ENCODE peak calls at places on chromosomes 2 and 18, in five cellular contexts. A is mesenteric fat pad, M is T-cell, I is AG08395, E is iPS-NIHi11. R is an unnamed sample.

GRCh38 chr2:108587621-108588020 is 53.4 kb downstream of the LIMS1 start:
- DNase-seq in I (peak; percentile 71), A (no peak), E (no peak), M (no peak), R (peak; percentile 73)

GRCh38 chr2:218861645-218862318 is 2.2 kb downstream of the WNT6 start:
- DNase-seq in I (no peak), M (no peak), A (no peak), E (no peak), R (peak; percentile 57)

GRCh38 chr18:41073372-41073954 is 881.6 kb upstream of the PIK3C3 start:
- DNase-seq in E (no peak), A (no peak), M (no peak), I (peak; percentile 66), R (no peak)

GRCh38 chr2:158729873-158730620 is 65.1 kb upstream of the DAPL1 start:
- DNase-seq in I (no peak), E (no peak), A (no peak), M (no peak), R (no peak)

GRCh38 chr2:32697156-32697555 is 69.3 kb downstream of the TTC27 start:
- DNase-seq in I (peak; percentile 62), E (no peak), A (no peak), M (no peak), R (peak; percentile 90)

GRCh38 chr2:3434654-3435053 is 55.2 kb downstream of the TRAPPC12 start:
- DNase-seq in E (no peak), A (no peak), I (no peak), M (no peak), R (no peak)

GRCh38 chr2:111671426-111672150 is 212.4 kb downstream of the ANAPC1 start:
- DNase-seq in M (no peak), E (no peak), A (peak; percentile 75), I (peak; percentile 52), R (no peak)

GRCh38 chr2:118554616-118555015 is 292.8 kb downstream of the EN1 start:
- DNase-seq in M (no peak), I (peak; percentile 22), A (no peak), E (no peak), R (no peak)

GRCh38 chr2:16394986-16395550 is 270.6 kb downstream of the CYRIA start:
- DNase-seq in A (no peak), I (no peak), E (no peak), M (no peak), R (no peak)

GRCh38 chr2:188042412-188042811 is 249.3 kb upstream of the GULP1 start:
- DNase-seq in A (no peak), I (peak; percentile 41), M (no peak), E (no peak), R (peak; percentile 66)

GRCh38 chr2:206526416-206526815 is 83.1 kb downstream of the ADAM23 start:
- DNase-seq in I (no peak), M (no peak), A (no peak), E (no peak), R (no peak)

GRCh38 chr2:28981016-28981441 is at the start of gene TOGARAM2:
- DNase-seq in E (no peak), M (no peak), A (no peak), I (peak; percentile 46), R (peak; percentile 89)

GRCh38 chr2:98601532-98602132 is 6.7 kb downstream of the COA5 start:
- DNase-seq in E (peak; percentile 69), A (no peak), I (peak; percentile 49), M (no peak), R (peak; percentile 57)

GRCh38 chr2:238155051-238155760 is 3.6 kb upstream of the ERFE start:
- DNase-seq in A (no peak), I (no peak), E (peak; percentile 49), M (no peak), R (peak; percentile 99)

GRCh38 chr2:179946810-179947485 is 60.1 kb downstream of the CWC22 start:
- DNase-seq in M (no peak), A (no peak), E (no peak), I (no peak), R (peak; percentile 6)

GRCh38 chr2:75055820-75056675 is 97.6 kb downstream of the POLE4 start:
- DNase-seq in A (no peak), M (no peak), I (peak; percentile 63), E (peak; percentile 72), R (peak; percentile 54)

GRCh38 chr18:38867680-38868079 is 1302.1 kb upstream of the CELF4 start:
- DNase-seq in I (no peak), A (no peak), E (no peak), M (no peak), R (no peak)

GRCh38 chr2:144325086-144325485 is 194.8 kb downstream of the ZEB2 start:
- DNase-seq in M (peak; percentile 45), I (no peak), E (no peak), A (no peak), R (no peak)

GRCh38 chr18:11310476-11311086 is 161.2 kb upstream of the PIEZO2 start:
- DNase-seq in M (no peak), A (no peak), E (peak; percentile 53), I (peak; percentile 52), R (no peak)

GRCh38 chr18:48454146-48454796 is 45.1 kb upstream of the ZBTB7C start:
- DNase-seq in I (no peak), A (no peak), M (no peak), E (no peak), R (no peak)

GRCh38 chr18:5297582-5297981 is 2.1 kb upstream of the ZBTB14 start:
- DNase-seq in E (no peak), M (no peak), I (no peak), A (no peak), R (no peak)

GRCh38 chr2:119697290-119698013 is 18.5 kb downstream of the TMEM177 start:
- DNase-seq in A (no peak), E (no peak), M (no peak), I (no peak), R (no peak)

GRCh38 chr2:134107402-134107801 is 146.5 kb upstream of the MGAT5 start:
- DNase-seq in M (no peak), I (no peak), E (peak; percentile 40), A (no peak), R (no peak)

GRCh38 chr2:54593249-54593648 is 130.2 kb upstream of the EML6 start:
- DNase-seq in M (no peak), E (no peak), A (no peak), I (no peak), R (no peak)

GRCh38 chr2:176370423-176370822 is 101.2 kb downstream of the MTX2 start:
- DNase-seq in I (no peak), E (no peak), M (no peak), A (no peak), R (no peak)

GRCh38 chr18:76937597-76937996 is 115.2 kb downstream of the ZNF236 start:
- DNase-seq in A (no peak), E (no peak), I (peak; percentile 12), M (no peak), R (peak; percentile 82)

GRCh38 chr18:3692113-3692621 is 242.2 kb downstream of the TGIF1 start:
- DNase-seq in A (no peak), E (no peak), M (no peak), I (no peak), R (no peak)

GRCh38 chr18:75395137-75395536 is 32.4 kb downstream of the SMIM21 start:
- DNase-seq in M (no peak), E (peak; percentile 71), I (no peak), A (no peak), R (no peak)

GRCh38 chr2:117179405-117179804 is 635.1 kb upstream of the DDX18 start:
- DNase-seq in I (no peak), M (no peak), E (no peak), A (no peak), R (no peak)

GRCh38 chr18:26480897-26481795 is 67.2 kb downstream of the KCTD1 start:
- DNase-seq in M (no peak), E (no peak), I (peak; percentile 85), A (no peak), R (peak; percentile 92)

GRCh38 chr2:23283653-23284052 is 101.3 kb upstream of the KLHL29 start:
- DNase-seq in M (no peak), A (no peak), E (no peak), I (no peak), R (no peak)

GRCh38 chr2:241412144-241412543 is 56.1 kb downstream of the FARP2 start:
- DNase-seq in E (no peak), A (no peak), M (no peak), I (no peak), R (peak; percentile 23)

GRCh38 chr2:223532161-223532560 is 70.0 kb downstream of the SCG2 start:
- DNase-seq in I (no peak), A (no peak), E (no peak), M (no peak), R (no peak)

GRCh38 chr2:179954026-179954425 is 53.1 kb downstream of the CWC22 start:
- DNase-seq in M (no peak), E (no peak), A (no peak), I (no peak), R (no peak)

GRCh38 chr2:169711751-169712509 is 17.7 kb downstream of the PHOSPHO2 start:
- DNase-seq in A (no peak), E (no peak), M (no peak), I (no peak), R (no peak)

GRCh38 chr2:66477125-66477842 is 42.4 kb downstream of the MEIS1 start:
- DNase-seq in M (no peak), A (no peak), E (no peak), I (no peak), R (no peak)

GRCh38 chr2:118089015-118089800 is 937 bp downstream of the INSIG2 start:
- DNase-seq in M (no peak), I (peak; percentile 59), A (no peak), E (peak; percentile 10), R (peak; percentile 60)

GRCh38 chr2:130768191-130768855 is 13.0 kb downstream of the AMER3 start:
- DNase-seq in A (peak; percentile 83), M (no peak), I (no peak), E (peak; percentile 60), R (peak; percentile 74)

GRCh38 chr2:144467479-144468210 is 52.3 kb downstream of the ZEB2 start:
- DNase-seq in M (no peak), E (no peak), I (no peak), A (no peak), R (no peak)

R was measured in osteoblast.